ENCODE peak calls at places on chromosome 1, in six cellular contexts. One of them, this sample, is unnamed.

GRCh38 chr1:71649588-71649987 is 568.8 kb upstream of the ZRANB2 start:
- DNase-seq in HFFc6: no peak
- DNase-seq in GM13977: no peak
- DNase-seq in cardiac muscle cell: no peak
- DNase-seq in foreskin keratinocyte: no peak
- DNase-seq in AG10803: peak; percentile 25
- DNase-seq in this sample: no peak

GRCh38 chr1:21200767-21201166 is 24.1 kb upstream of the EIF4G3 start:
- DNase-seq in AG10803: peak; percentile 49
- DNase-seq in GM13977: no peak
- DNase-seq in HFFc6: peak; percentile 62
- DNase-seq in foreskin keratinocyte: no peak
- DNase-seq in cardiac muscle cell: no peak
- DNase-seq in this sample: no peak

GRCh38 chr1:32984090-32984828 is 19.6 kb upstream of the RNF19B start:
- DNase-seq in GM13977: peak; percentile 49
- DNase-seq in HFFc6: peak; percentile 74
- DNase-seq in foreskin keratinocyte: no peak
- DNase-seq in AG10803: peak; percentile 85
- DNase-seq in cardiac muscle cell: no peak
- DNase-seq in this sample: no peak

GRCh38 chr1:117001254-117001927 is at the start of gene CD101:
- DNase-seq in HFFc6: no peak
- DNase-seq in foreskin keratinocyte: no peak
- DNase-seq in GM13977: peak; percentile 69
- DNase-seq in AG10803: no peak
- DNase-seq in cardiac muscle cell: no peak
- DNase-seq in this sample: no peak

GRCh38 chr1:26838474-26839338 is 12.2 kb downstream of the ZDHHC18 start:
- DNase-seq in GM13977: peak; percentile 82
- DNase-seq in HFFc6: no peak
- DNase-seq in cardiac muscle cell: no peak
- DNase-seq in AG10803: no peak
- DNase-seq in foreskin keratinocyte: peak; percentile 21
- DNase-seq in this sample: no peak

GRCh38 chr1:11757047-11757446 is 4.9 kb upstream of the C1orf167 start:
- DNase-seq in foreskin keratinocyte: no peak
- DNase-seq in AG10803: no peak
- DNase-seq in GM13977: no peak
- DNase-seq in HFFc6: no peak
- DNase-seq in cardiac muscle cell: no peak
- DNase-seq in this sample: no peak

GRCh38 chr1:25815208-25816111 is 4.3 kb upstream of the MTFR1L start:
- DNase-seq in cardiac muscle cell: no peak
- DNase-seq in foreskin keratinocyte: no peak
- DNase-seq in AG10803: no peak
- DNase-seq in GM13977: no peak
- DNase-seq in HFFc6: no peak
- DNase-seq in this sample: no peak

GRCh38 chr1:154306151-154306550 is 14.7 kb upstream of the AQP10 start:
- DNase-seq in HFFc6: no peak
- DNase-seq in foreskin keratinocyte: no peak
- DNase-seq in AG10803: peak; percentile 86
- DNase-seq in cardiac muscle cell: no peak
- DNase-seq in GM13977: no peak
- DNase-seq in this sample: no peak

GRCh38 chr1:112557385-112557784 is 48.6 kb downstream of the WNT2B start:
- DNase-seq in foreskin keratinocyte: no peak
- DNase-seq in HFFc6: peak; percentile 28
- DNase-seq in cardiac muscle cell: no peak
- DNase-seq in AG10803: peak; percentile 20
- DNase-seq in GM13977: no peak
- DNase-seq in this sample: no peak

GRCh38 chr1:20972855-20973254 is 185.7 kb upstream of the HP1BP3 start:
- DNase-seq in foreskin keratinocyte: no peak
- DNase-seq in HFFc6: no peak
- DNase-seq in cardiac muscle cell: no peak
- DNase-seq in AG10803: no peak
- DNase-seq in GM13977: no peak
- DNase-seq in this sample: no peak

GRCh38 chr1:31295874-31296485 is 608 bp downstream of the SNRNP40 start:
- DNase-seq in foreskin keratinocyte: no peak
- DNase-seq in AG10803: no peak
- DNase-seq in cardiac muscle cell: no peak
- DNase-seq in GM13977: no peak
- DNase-seq in HFFc6: no peak
- DNase-seq in this sample: no peak

GRCh38 chr1:193181526-193181925 is 4.9 kb downstream of the B3GALT2 start:
- DNase-seq in cardiac muscle cell: no peak
- DNase-seq in GM13977: no peak
- DNase-seq in foreskin keratinocyte: no peak
- DNase-seq in HFFc6: peak; percentile 45
- DNase-seq in AG10803: peak; percentile 17
- DNase-seq in this sample: no peak

GRCh38 chr1:197269053-197269452 is 1.0 kb downstream of the CRB1 start:
- DNase-seq in foreskin keratinocyte: no peak
- DNase-seq in AG10803: no peak
- DNase-seq in HFFc6: no peak
- DNase-seq in cardiac muscle cell: peak; percentile 6
- DNase-seq in GM13977: no peak
- DNase-seq in this sample: no peak

GRCh38 chr1:16208270-16208987 is 4.0 kb downstream of the ARHGEF19 start:
- DNase-seq in AG10803: no peak
- DNase-seq in foreskin keratinocyte: no peak
- DNase-seq in HFFc6: peak; percentile 12
- DNase-seq in cardiac muscle cell: no peak
- DNase-seq in GM13977: no peak
- DNase-seq in this sample: no peak

GRCh38 chr1:54854376-54855020 is 32.5 kb downstream of the DHCR24 start:
- DNase-seq in GM13977: no peak
- DNase-seq in foreskin keratinocyte: no peak
- DNase-seq in AG10803: peak; percentile 65
- DNase-seq in cardiac muscle cell: no peak
- DNase-seq in HFFc6: peak; percentile 25
- DNase-seq in this sample: peak; percentile 40

GRCh38 chr1:24077278-24077978 is 34.5 kb downstream of the MYOM3 start:
- DNase-seq in GM13977: no peak
- DNase-seq in HFFc6: no peak
- DNase-seq in foreskin keratinocyte: no peak
- DNase-seq in AG10803: no peak
- DNase-seq in cardiac muscle cell: no peak
- DNase-seq in this sample: no peak

GRCh38 chr1:24074196-24074595 is 37.7 kb downstream of the MYOM3 start:
- DNase-seq in AG10803: no peak
- DNase-seq in HFFc6: no peak
- DNase-seq in foreskin keratinocyte: no peak
- DNase-seq in GM13977: no peak
- DNase-seq in cardiac muscle cell: no peak
- DNase-seq in this sample: no peak

GRCh38 chr1:24075946-24076345 is 36.0 kb downstream of the MYOM3 start:
- DNase-seq in AG10803: no peak
- DNase-seq in HFFc6: no peak
- DNase-seq in GM13977: no peak
- DNase-seq in foreskin keratinocyte: no peak
- DNase-seq in cardiac muscle cell: no peak
- DNase-seq in this sample: no peak

GRCh38 chr1:24071941-24072340 is 40.0 kb downstream of the MYOM3 start:
- DNase-seq in GM13977: no peak
- DNase-seq in foreskin keratinocyte: no peak
- DNase-seq in cardiac muscle cell: no peak
- DNase-seq in AG10803: no peak
- DNase-seq in HFFc6: no peak
- DNase-seq in this sample: no peak

GRCh38 chr1:24074817-24075725 is 36.9 kb downstream of the MYOM3 start:
- DNase-seq in HFFc6: no peak
- DNase-seq in foreskin keratinocyte: no peak
- DNase-seq in GM13977: no peak
- DNase-seq in AG10803: no peak
- DNase-seq in cardiac muscle cell: no peak
- DNase-seq in this sample: no peak
- TF ChIP-seq CTCF in HFFc6: no peak
- TF ChIP-seq CTCF in foreskin keratinocyte: peak; percentile 22
- TF ChIP-seq CTCF in GM13977: no peak
- TF ChIP-seq CTCF in AG10803: no peak
- TF ChIP-seq CTCF in cardiac muscle cell: no peak
- TF ChIP-seq CTCF in this sample: no peak

GRCh38 chr1:109980324-109981127 is 4.0 kb upstream of the AHCYL1 start:
- DNase-seq in cardiac muscle cell: peak; percentile 40
- DNase-seq in HFFc6: no peak
- DNase-seq in foreskin keratinocyte: no peak
- DNase-seq in AG10803: no peak
- DNase-seq in GM13977: no peak
- DNase-seq in this sample: no peak
- TF ChIP-seq CTCF in cardiac muscle cell: peak; percentile 44
- TF ChIP-seq CTCF in HFFc6: peak; percentile 76
- TF ChIP-seq CTCF in foreskin keratinocyte: peak; percentile 74
- TF ChIP-seq CTCF in AG10803: peak; percentile 51
- TF ChIP-seq CTCF in GM13977: peak; percentile 54
- TF ChIP-seq CTCF in this sample: peak; percentile 51

GRCh38 chr1:99648107-99648506 is 2.2 kb downstream of the PALMD start:
- DNase-seq in HFFc6: no peak
- DNase-seq in foreskin keratinocyte: no peak
- DNase-seq in GM13977: no peak
- DNase-seq in cardiac muscle cell: no peak
- DNase-seq in AG10803: no peak
- DNase-seq in this sample: no peak
- TF ChIP-seq CTCF in HFFc6: peak; percentile 46
- TF ChIP-seq CTCF in foreskin keratinocyte: peak; percentile 62
- TF ChIP-seq CTCF in GM13977: no peak
- TF ChIP-seq CTCF in cardiac muscle cell: no peak
- TF ChIP-seq CTCF in AG10803: no peak
- TF ChIP-seq CTCF in this sample: no peak

DNA sequence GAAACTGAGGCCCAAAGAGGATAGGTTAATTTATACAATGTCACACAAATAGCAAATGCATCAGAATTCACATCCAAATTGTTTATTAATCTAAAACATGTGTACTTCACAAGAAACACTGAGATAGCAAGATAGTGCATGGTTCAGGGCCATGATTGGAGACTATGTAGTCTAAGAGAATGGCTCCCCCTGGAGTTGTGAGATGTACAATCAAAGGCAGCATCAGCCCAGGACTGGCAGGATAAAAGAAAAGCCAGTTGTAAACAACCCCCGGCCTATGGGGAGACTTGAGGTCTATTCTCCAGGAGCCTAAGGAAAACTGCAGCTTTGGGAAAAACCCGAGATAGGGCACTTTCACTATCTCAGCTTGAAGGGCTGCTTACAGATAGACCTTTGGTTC is 511.0 kb downstream of the OMA1 start:
- DNase-seq in GM13977: no peak
- DNase-seq in cardiac muscle cell: peak; percentile 20
- DNase-seq in AG10803: peak; percentile 8
- DNase-seq in HFFc6: no peak
- DNase-seq in foreskin keratinocyte: no peak
- DNase-seq in this sample: no peak
- TF ChIP-seq CTCF in GM13977: peak; percentile 15
- TF ChIP-seq CTCF in cardiac muscle cell: peak; percentile 3
- TF ChIP-seq CTCF in AG10803: peak; percentile 33
- TF ChIP-seq CTCF in HFFc6: peak; percentile 20
- TF ChIP-seq CTCF in foreskin keratinocyte: peak; percentile 47
- TF ChIP-seq CTCF in this sample: no peak

GRCh38 chr1:203368624-203369451 is 17.9 kb upstream of the FMOD start:
- DNase-seq in HFFc6: peak; percentile 53
- DNase-seq in foreskin keratinocyte: peak; percentile 40
- DNase-seq in GM13977: no peak
- DNase-seq in AG10803: peak; percentile 96
- DNase-seq in cardiac muscle cell: no peak
- DNase-seq in this sample: peak; percentile 94
- TF ChIP-seq CTCF in HFFc6: peak; percentile 62
- TF ChIP-seq CTCF in foreskin keratinocyte: peak; percentile 66
- TF ChIP-seq CTCF in GM13977: no peak
- TF ChIP-seq CTCF in AG10803: peak; percentile 81
- TF ChIP-seq CTCF in cardiac muscle cell: peak; percentile 64
- TF ChIP-seq CTCF in this sample: peak; percentile 48

GRCh38 chr1:119827010-119827409 is 15.8 kb upstream of the REG4 start:
- DNase-seq in HFFc6: no peak
- DNase-seq in GM13977: no peak
- DNase-seq in cardiac muscle cell: no peak
- DNase-seq in AG10803: no peak
- DNase-seq in foreskin keratinocyte: no peak
- DNase-seq in this sample: no peak
- TF ChIP-seq CTCF in HFFc6: peak; percentile 76
- TF ChIP-seq CTCF in GM13977: peak; percentile 30
- TF ChIP-seq CTCF in cardiac muscle cell: peak; percentile 44
- TF ChIP-seq CTCF in AG10803: peak; percentile 46
- TF ChIP-seq CTCF in foreskin keratinocyte: peak; percentile 51
- TF ChIP-seq CTCF in this sample: no peak

GRCh38 chr1:42403880-42404400 is 23.3 kb downstream of the RIMKLA start:
- DNase-seq in cardiac muscle cell: peak; percentile 22
- DNase-seq in GM13977: no peak
- DNase-seq in AG10803: no peak
- DNase-seq in foreskin keratinocyte: no peak
- DNase-seq in HFFc6: no peak
- DNase-seq in this sample: no peak
- TF ChIP-seq CTCF in cardiac muscle cell: no peak
- TF ChIP-seq CTCF in GM13977: peak; percentile 10
- TF ChIP-seq CTCF in AG10803: no peak
- TF ChIP-seq CTCF in foreskin keratinocyte: peak; percentile 49
- TF ChIP-seq CTCF in HFFc6: peak; percentile 37
- TF ChIP-seq CTCF in this sample: no peak

GRCh38 chr1:226405411-226405988 is 2.4 kb downstream of the PARP1 start:
- DNase-seq in AG10803: no peak
- DNase-seq in GM13977: peak; percentile 57
- DNase-seq in HFFc6: no peak
- DNase-seq in cardiac muscle cell: no peak
- DNase-seq in foreskin keratinocyte: no peak
- DNase-seq in this sample: no peak

GRCh38 chr1:226404063-226404903 is 3.6 kb downstream of the PARP1 start:
- DNase-seq in foreskin keratinocyte: no peak
- DNase-seq in AG10803: peak; percentile 77
- DNase-seq in GM13977: no peak
- DNase-seq in cardiac muscle cell: no peak
- DNase-seq in HFFc6: peak; percentile 40
- DNase-seq in this sample: no peak

GRCh38 chr1:226404904-226405222 is 3.0 kb downstream of the PARP1 start:
- DNase-seq in HFFc6: no peak
- DNase-seq in cardiac muscle cell: no peak
- DNase-seq in foreskin keratinocyte: no peak
- DNase-seq in AG10803: no peak
- DNase-seq in GM13977: no peak
- DNase-seq in this sample: no peak

GRCh38 chr1:226402615-226403521 is 5.0 kb downstream of the PARP1 start:
- DNase-seq in AG10803: no peak
- DNase-seq in foreskin keratinocyte: no peak
- DNase-seq in GM13977: no peak
- DNase-seq in cardiac muscle cell: no peak
- DNase-seq in HFFc6: no peak
- DNase-seq in this sample: no peak

GRCh38 chr1:226403522-226404034 is 4.3 kb downstream of the PARP1 start:
- DNase-seq in foreskin keratinocyte: no peak
- DNase-seq in GM13977: no peak
- DNase-seq in AG10803: peak; percentile 15
- DNase-seq in cardiac muscle cell: no peak
- DNase-seq in HFFc6: peak; percentile 21
- DNase-seq in this sample: no peak
- TF ChIP-seq CTCF in foreskin keratinocyte: peak; percentile 41
- TF ChIP-seq CTCF in GM13977: no peak
- TF ChIP-seq CTCF in AG10803: peak; percentile 52
- TF ChIP-seq CTCF in cardiac muscle cell: peak; percentile 36
- TF ChIP-seq CTCF in HFFc6: peak; percentile 66
- TF ChIP-seq CTCF in this sample: no peak

GRCh38 chr1:230978491-230979388 is at the start of the genes ARV1 and TTC13:
- DNase-seq in GM13977: peak; percentile 98
- DNase-seq in HFFc6: peak; percentile 98
- DNase-seq in foreskin keratinocyte: peak; percentile 94
- DNase-seq in AG10803: peak; percentile 97
- DNase-seq in cardiac muscle cell: peak; percentile 100
- DNase-seq in this sample: peak; percentile 98
- TF ChIP-seq CTCF in GM13977: peak; percentile 48
- TF ChIP-seq CTCF in HFFc6: peak; percentile 26
- TF ChIP-seq CTCF in foreskin keratinocyte: peak; percentile 56
- TF ChIP-seq CTCF in AG10803: no peak
- TF ChIP-seq CTCF in cardiac muscle cell: peak; percentile 14
- TF ChIP-seq CTCF in this sample: no peak

This sample was measured in sigmoid colon.